ENCODE peak calls at places on chromosomes 1 and 21, in four cellular contexts. J, U, K and O are unnamed samples. For H3K27me3, the result is how much of the 10 kb centered on the place peaks cover.

GRCh38 chr1:218665216-218665615 is 320.1 kb downstream of the TGFB2 start:
- DNase-seq in J (no peak), U (no peak), K (no peak), O (no peak)

GRCh38 chr21:34148826-34149558 is 75.6 kb downstream of the MRPS6 start:
- DNase-seq in J (no peak), U (no peak), K (no peak), O (no peak)

GRCh38 chr21:45114072-45114471 is 39.7 kb downstream of the ADARB1 start:
- DNase-seq in J (no peak), U (no peak), K (no peak), O (no peak)

GRCh38 chr1:10629816-10630571 is 155.2 kb downstream of the PEX14 start:
- DNase-seq in J (no peak), U (no peak), K (no peak), O (no peak)

GRCh38 chr1:35558374-35559316 is 1.0 kb downstream of the NCDN start:
- DNase-seq in J (peak), U (peak), K (no peak), O (no peak)

GRCh38 chr1:110042981-110043380 is 8.6 kb downstream of the STRIP1 start:
- DNase-seq in J (no peak), U (no peak), K (no peak), O (no peak)

GRCh38 chr1:39663559-39663958 is 8.3 kb downstream of the NT5C1A start:
- DNase-seq in J (no peak), U (peak), K (no peak), O (no peak)

GRCh38 chr1:154557939-154558609 is 388 bp downstream of the UBE2Q1 start:
- DNase-seq in J (peak), U (peak), K (peak), O (peak)

GRCh38 chr1:2547210-2548067 is 8.7 kb upstream of the TNFRSF14 start:
- DNase-seq in J (peak), U (no peak), K (no peak), O (peak)

GRCh38 chr1:145994391-145995120 is 1.8 kb downstream of the TXNIP start:
- DNase-seq in J (peak), U (no peak), K (no peak), O (no peak)

GRCh38 chr1:56933606-56934005 is 32.2 kb downstream of the C8B start:
- DNase-seq in J (no peak), U (no peak), K (no peak), O (no peak)

GRCh38 chr1:180946537-180947507 is 34.1 kb downstream of the KIAA1614 start:
- DNase-seq in J (peak), U (peak), K (no peak), O (no peak)

GRCh38 chr1:245406426-245406825 is 251.6 kb downstream of the KIF26B start:
- DNase-seq in J (no peak), U (no peak), K (no peak), O (no peak)

GRCh38 chr1:156813750-156814570 is 2.7 kb downstream of the SH2D2A start:
- DNase-seq in J (peak), U (peak), K (peak), O (peak)

GRCh38 chr1:44571712-44572571 is 102.3 kb downstream of the TMEM53 start:
- DNase-seq in J (no peak), U (peak), K (no peak), O (no peak)

GRCh38 chr1:15739745-15740144 is 2.6 kb upstream of the TMEM82 start:
- DNase-seq in J (peak), U (peak), K (no peak), O (no peak)

GRCh38 chr1:115166531-115167091 is 77.3 kb upstream of the TSPAN2 start:
- DNase-seq in J (no peak), U (peak), K (no peak), O (no peak)

GRCh38 chr1:21317035-21317689 is 26.9 kb upstream of the ECE1 start:
- DNase-seq in J (no peak), U (no peak), K (peak), O (no peak)

DNA sequence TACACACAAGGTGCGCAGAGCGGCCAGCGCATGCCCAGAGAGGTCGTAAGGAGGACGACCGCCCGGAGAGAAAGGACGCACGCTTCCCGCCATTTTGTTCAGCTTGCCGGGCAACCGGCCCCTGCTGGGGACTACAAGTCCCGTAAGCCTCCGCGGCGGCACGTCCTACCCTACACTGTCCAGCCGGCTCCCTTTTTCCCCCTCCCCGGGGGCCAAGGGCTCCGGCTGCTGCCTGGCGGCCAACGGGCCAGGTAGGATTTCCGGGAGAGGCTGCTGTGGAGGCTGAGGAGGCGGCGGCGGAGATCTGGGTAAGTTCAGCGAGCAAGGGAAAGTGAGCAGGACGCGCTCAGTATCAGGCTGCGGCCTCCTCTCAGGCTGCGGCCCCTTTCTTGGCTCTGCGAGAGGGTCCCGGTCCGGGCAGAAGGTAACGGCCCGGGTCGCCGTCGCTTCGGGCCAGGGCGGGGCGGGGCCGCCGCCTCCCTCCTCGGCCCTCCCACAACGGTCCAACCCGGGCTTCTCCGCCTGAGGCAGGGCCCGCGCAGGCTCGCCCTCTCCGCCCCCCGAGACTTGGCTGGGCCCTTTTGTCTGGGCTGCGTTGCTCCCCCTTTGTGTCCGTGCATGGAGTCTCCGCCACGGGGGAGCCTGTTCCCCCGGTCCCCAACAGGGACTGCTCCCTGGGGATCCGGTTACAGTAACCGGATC is at the start of gene PHACTR4:
- DNase-seq in J (peak), U (peak), K (peak), O (peak)
- TF ChIP-seq CTCF in J (peak), U (no peak), K (no peak), O (no peak)

GRCh38 chr1:171221665-171222591 is 26.4 kb upstream of the FMO1 start:
- DNase-seq in J (no peak), U (no peak), K (no peak), O (no peak)

GRCh38 chr1:171222961-171223360 is 25.3 kb upstream of the FMO1 start:
- DNase-seq in J (no peak), U (peak), K (no peak), O (no peak)

GRCh38 chr1:171219751-171220385 is 28.4 kb upstream of the FMO1 start:
- DNase-seq in J (no peak), U (peak), K (no peak), O (no peak)

GRCh38 chr1:171218661-171219060 is 29.6 kb upstream of the FMO1 start:
- DNase-seq in J (no peak), U (peak), K (no peak), O (no peak)

GRCh38 chr1:171220551-171221175 is 27.6 kb upstream of the FMO1 start:
- DNase-seq in J (no peak), U (peak), K (no peak), O (no peak)
- H3K4me3 ChIP-seq in J (no peak), U (peak), K (no peak), O (no peak)

DNA sequence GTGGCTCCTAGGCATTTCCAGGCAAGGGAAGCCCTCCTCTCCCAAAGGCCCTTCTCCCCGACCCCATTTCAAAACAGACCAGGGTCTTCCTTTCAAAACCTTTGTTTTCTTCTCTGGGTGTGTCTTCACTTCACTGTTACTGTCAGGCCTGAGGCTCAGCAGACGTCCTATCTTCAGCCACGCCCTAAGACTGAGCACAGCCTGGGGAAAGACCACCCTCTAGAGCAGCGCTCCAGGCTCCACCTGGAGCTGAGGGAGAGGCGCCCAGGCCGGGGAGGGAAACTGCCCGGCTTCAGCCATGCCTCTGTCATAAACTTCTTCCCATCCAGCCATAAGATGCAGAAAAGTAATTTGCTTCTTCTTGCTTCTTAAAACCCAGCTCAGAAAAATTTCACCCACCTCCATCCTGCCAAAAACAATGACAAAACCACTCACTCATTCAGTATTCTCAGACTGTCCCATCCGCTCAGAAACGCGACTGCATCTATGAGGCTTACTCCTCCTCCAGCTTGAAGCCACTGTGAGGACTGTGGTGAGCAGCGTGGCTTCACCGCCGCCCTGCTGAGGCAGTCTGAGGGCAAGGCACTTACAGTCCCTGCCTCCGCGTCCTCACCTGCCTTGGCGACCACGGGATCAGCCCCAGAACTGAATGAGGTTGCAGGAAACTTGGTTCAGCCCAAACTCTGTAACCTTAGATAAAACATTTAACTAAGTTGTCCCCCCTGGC is 36.1 kb downstream of the VN1R5 start:
- DNase-seq in J (no peak), U (no peak), K (no peak), O (no peak)
- H3K27me3 ChIP-seq in J (under half), U (under half), K (under half), O (under half)

DNA sequence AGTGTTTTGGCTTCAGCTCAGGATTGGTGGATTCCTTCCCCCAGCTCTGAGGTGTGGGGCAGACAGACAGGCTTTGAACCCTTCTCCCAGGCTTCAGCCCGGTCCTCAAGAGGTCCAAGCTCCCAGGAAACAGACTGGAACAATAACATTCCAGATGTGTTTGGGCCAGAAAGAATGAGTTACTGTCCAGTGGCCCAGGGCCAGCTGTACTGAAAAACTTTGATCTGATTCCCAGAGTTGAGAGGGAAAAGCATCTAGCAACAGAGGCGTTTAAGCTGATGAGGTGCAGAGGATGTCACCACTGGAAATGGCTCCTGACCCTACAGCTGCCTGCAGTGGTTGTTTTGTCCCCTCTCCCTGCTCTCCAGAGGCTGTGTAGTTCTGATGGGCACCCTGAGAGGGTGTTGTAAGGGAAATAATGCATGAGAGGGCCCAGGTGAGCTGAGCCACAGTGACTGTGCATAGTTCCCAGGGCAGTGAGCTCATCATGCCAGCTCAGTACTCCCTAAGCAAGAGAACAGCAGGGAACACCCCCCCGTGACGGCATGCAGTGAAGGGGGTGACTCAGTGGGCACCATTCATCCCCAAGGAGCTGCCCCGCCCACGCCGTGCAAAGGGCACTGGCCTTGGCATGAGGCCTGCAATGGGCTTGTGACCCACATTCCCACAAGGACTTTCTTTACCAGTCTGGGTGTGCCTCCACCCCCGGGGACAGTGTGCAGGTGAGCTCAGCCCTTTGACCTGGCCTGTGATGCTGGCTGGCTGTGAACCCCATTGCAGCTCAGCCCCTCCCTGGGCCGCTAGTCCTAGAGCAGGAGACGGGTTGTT is 13.8 kb upstream of the SFN start:
- DNase-seq in J (no peak), U (no peak), K (no peak), O (no peak)
- TF ChIP-seq CTCF in J (no peak), U (no peak), K (no peak), O (no peak)

GRCh38 chr1:231160851-231161710 is 777 bp upstream of the TRIM67 start:
- DNase-seq in J (no peak), U (peak), K (no peak), O (no peak)
- H3K4me3 ChIP-seq in J (no peak), U (peak), K (peak), O (no peak)

DNA sequence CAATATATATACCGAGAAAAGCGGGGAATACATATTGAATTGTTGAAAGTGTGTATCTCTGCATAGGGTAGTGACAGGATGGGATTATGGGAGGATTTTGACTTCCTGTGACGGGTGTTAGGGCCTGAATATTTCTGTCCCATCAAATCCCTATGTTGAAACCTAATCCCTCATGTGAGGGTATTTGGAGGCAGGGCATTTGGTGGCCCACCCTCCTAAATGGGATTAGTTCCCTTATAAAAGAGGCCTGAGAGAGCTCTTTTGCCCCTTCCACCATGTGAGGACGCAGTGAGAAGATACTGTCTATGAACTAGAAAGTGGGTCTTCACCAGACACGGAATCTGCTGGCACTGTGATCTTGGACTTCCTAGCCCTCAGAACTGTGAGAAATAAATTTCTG is 137.3 kb downstream of the ZSCAN20 start:
- DNase-seq in J (no peak), U (no peak), K (no peak), O (no peak)
- H3K27me3 ChIP-seq in J (under half), U (under half), K (under half), O (under half)